ENCODE peak calls at places on chromosome 22, in ten cellular contexts. P, N, A, X, J, R, S, U, Z and L are unnamed samples.

GRCh38 chr22:49046546-49047305 is 780.9 kb downstream of the BRD1 start:
- DNase-seq in P (no peak), N (peak), A (no peak), X (no peak), J (peak), R (peak), S (no peak), U (peak), Z (no peak), L (no peak)

GRCh38 chr22:37818397-37819099 is 4.6 kb upstream of the GALR3 start:
- DNase-seq in P (peak), N (peak), A (peak), X (peak), J (peak), R (no peak), S (peak), U (peak), Z (peak), L (no peak)

GRCh38 chr22:32034275-32034674 is 8.8 kb upstream of the SLC5A1 start:
- DNase-seq in P (no peak), N (no peak), A (no peak), X (no peak), J (no peak), R (no peak), S (no peak), U (no peak), Z (no peak), L (no peak)

GRCh38 chr22:38180841-38181452 is 683 bp downstream of the PLA2G6 start:
- DNase-seq in P (peak), N (no peak), A (peak), X (peak), J (no peak), R (peak), S (no peak), U (peak), Z (peak), L (no peak)

GRCh38 chr22:28408702-28409101 is 270.9 kb downstream of the TTC28 start:
- DNase-seq in P (no peak), N (no peak), A (no peak), X (no peak), J (no peak), R (no peak), S (no peak), U (no peak), Z (no peak), L (no peak)

GRCh38 chr22:29956680-29957079 is 73.7 kb downstream of the MTMR3 start:
- DNase-seq in P (no peak), N (no peak), A (no peak), X (no peak), J (no peak), R (no peak), S (no peak), U (no peak), Z (peak), L (no peak)

GRCh38 chr22:17972385-17973181 is 51.8 kb downstream of the MICAL3 start:
- DNase-seq in P (no peak), N (no peak), A (no peak), X (no peak), J (no peak), R (peak), S (peak), U (no peak), Z (peak), L (no peak)

GRCh38 chr22:41799486-41800347 is 762 bp upstream of the CCDC134 start:
- DNase-seq in P (peak), N (peak), A (peak), X (peak), J (peak), R (peak), S (peak), U (peak), Z (no peak), L (no peak)

GRCh38 chr22:48605856-48606255 is 1221.8 kb downstream of the BRD1 start:
- DNase-seq in P (no peak), N (no peak), A (no peak), X (no peak), J (no peak), R (no peak), S (no peak), U (no peak), Z (no peak), L (no peak)

GRCh38 chr22:47127441-47127871 is 365.0 kb downstream of the TBC1D22A start:
- DNase-seq in P (no peak), N (no peak), A (no peak), X (no peak), J (peak), R (no peak), S (no peak), U (peak), Z (no peak), L (no peak)

GRCh38 chr22:27008454-27008853 is 351.1 kb downstream of the MIAT start:
- DNase-seq in P (no peak), N (no peak), A (no peak), X (no peak), J (no peak), R (no peak), S (no peak), U (no peak), Z (no peak), L (no peak)

GRCh38 chr22:27011131-27011530 is 353.7 kb downstream of the MIAT start:
- DNase-seq in P (no peak), N (no peak), A (no peak), X (no peak), J (no peak), R (no peak), S (no peak), U (no peak), Z (no peak), L (no peak)

GRCh38 chr22:27011717-27012116 is 354.3 kb downstream of the MIAT start:
- DNase-seq in P (peak), N (no peak), A (no peak), X (no peak), J (no peak), R (no peak), S (no peak), U (no peak), Z (no peak), L (no peak)
- TF ChIP-seq CTCF in P (no peak), N (no peak), A (no peak), X (no peak), J (no peak), R (no peak), S (no peak), U (no peak), Z (no peak), L (no peak)

GRCh38 chr22:36569999-36570398 is 41.0 kb upstream of the EIF3D start:
- DNase-seq in P (no peak), N (peak), A (no peak), X (no peak), J (no peak), R (peak), S (no peak), U (no peak), Z (peak), L (no peak)
- TF ChIP-seq CTCF in P (no peak), N (no peak), A (no peak), X (no peak), J (no peak), R (peak), S (peak), U (peak), Z (peak), L (peak)

GRCh38 chr22:36787594-36787993 is 11.7 kb upstream of the IFT27 start:
- DNase-seq in P (no peak), N (no peak), A (no peak), X (no peak), J (no peak), R (no peak), S (no peak), U (no peak), Z (no peak), L (no peak)
- TF ChIP-seq CTCF in P (no peak), N (no peak), A (no peak), X (no peak), J (no peak), R (no peak), S (no peak), U (no peak), Z (no peak), L (no peak)

GRCh38 chr22:43289976-43290663 is 53.1 kb downstream of the SCUBE1 start:
- DNase-seq in P (peak), N (no peak), A (peak), X (peak), J (no peak), R (no peak), S (peak), U (peak), Z (peak), L (no peak)

GRCh38 chr22:43289551-43289963 is 53.6 kb downstream of the SCUBE1 start:
- DNase-seq in P (no peak), N (no peak), A (no peak), X (no peak), J (no peak), R (no peak), S (no peak), U (no peak), Z (no peak), L (no peak)

GRCh38 chr22:43287441-43287840 is 55.7 kb downstream of the SCUBE1 start:
- DNase-seq in P (no peak), N (no peak), A (no peak), X (no peak), J (no peak), R (no peak), S (no peak), U (no peak), Z (no peak), L (no peak)

GRCh38 chr22:43288807-43289417 is 54.3 kb downstream of the SCUBE1 start:
- DNase-seq in P (no peak), N (no peak), A (no peak), X (no peak), J (no peak), R (no peak), S (no peak), U (no peak), Z (no peak), L (no peak)

DNA sequence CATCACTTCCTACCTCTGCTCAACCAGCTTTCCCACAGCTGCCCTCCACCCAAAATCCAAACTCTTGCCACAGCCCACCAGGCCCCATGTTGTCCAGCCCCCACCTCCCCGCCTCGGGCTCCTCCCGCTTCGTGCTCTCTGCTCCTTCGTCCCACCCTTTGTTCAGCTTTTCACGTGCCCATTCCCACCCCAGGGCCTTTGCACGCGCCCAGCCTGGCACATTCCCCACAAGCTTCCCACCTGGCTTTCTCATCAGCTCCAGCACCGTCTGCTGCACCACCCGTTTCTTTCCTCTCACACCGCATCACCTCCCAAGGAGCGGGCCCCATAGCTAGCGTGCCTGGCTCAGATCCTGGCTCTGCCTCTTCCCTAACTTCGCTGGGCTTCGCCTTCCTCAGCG is 54.8 kb downstream of the SCUBE1 start:
- DNase-seq in P (no peak), N (no peak), A (no peak), X (no peak), J (no peak), R (no peak), S (no peak), U (no peak), Z (no peak), L (no peak)
- TF ChIP-seq CTCF in P (no peak), N (no peak), A (no peak), X (no peak), J (no peak), R (no peak), S (no peak), U (no peak), Z (no peak), L (no peak)

DNA sequence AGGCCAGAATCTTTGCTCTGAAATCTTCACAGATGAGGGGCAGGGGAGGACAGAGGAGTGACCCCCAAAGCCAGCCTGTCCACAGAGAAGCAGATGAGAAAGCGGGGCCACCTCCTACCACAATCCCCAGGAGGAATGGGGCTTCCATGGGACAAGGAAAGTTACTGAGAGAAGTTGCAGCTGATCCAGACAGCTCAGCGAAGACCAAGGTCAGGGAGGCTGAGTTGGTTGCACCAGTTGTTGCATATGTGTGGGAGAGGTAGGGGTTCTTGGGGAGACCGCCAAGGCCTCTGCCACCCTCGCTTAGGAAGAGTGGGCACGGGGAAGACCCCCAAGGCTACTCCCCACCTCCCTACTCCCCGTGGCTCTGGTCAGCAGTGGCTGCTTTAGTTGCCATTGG is 81.6 kb upstream of the EIF3D start:
- DNase-seq in P (no peak), N (no peak), A (no peak), X (no peak), J (peak), R (no peak), S (no peak), U (no peak), Z (no peak), L (no peak)
- TF ChIP-seq CTCF in P (no peak), N (no peak), A (no peak), X (no peak), J (no peak), R (no peak), S (no peak), U (no peak), Z (no peak), L (no peak)

GRCh38 chr22:44331881-44332714 is 19.3 kb upstream of the SHISAL1 start:
- DNase-seq in P (no peak), N (peak), A (no peak), X (no peak), J (no peak), R (no peak), S (no peak), U (no peak), Z (no peak), L (no peak)
- TF ChIP-seq CTCF in P (no peak), N (no peak), A (no peak), X (no peak), J (no peak), R (no peak), S (no peak), U (no peak), Z (no peak), L (no peak)